ENCODE peak calls at places on chromosomes 12 and 14, in four cellular contexts. One of them, this sample, is unnamed.

GRCh38 chr12:101604132-101604531 is 9.4 kb downstream of the MYBPC1 start:
- DNase-seq in K562: no peak
- DNase-seq in HepG2: peak; percentile 94
- DNase-seq in GM12878: peak; percentile 7
- DNase-seq in this sample: no peak

GRCh38 chr14:72097173-72097783 is 165.0 kb downstream of the RGS6 start:
- DNase-seq in K562: no peak
- DNase-seq in HepG2: no peak
- DNase-seq in GM12878: no peak
- DNase-seq in this sample: no peak

GRCh38 chr14:22668863-22669262 is 24.7 kb upstream of the OR6J1 start:
- DNase-seq in K562: no peak
- DNase-seq in HepG2: no peak
- DNase-seq in GM12878: no peak
- DNase-seq in this sample: no peak

GRCh38 chr14:97978336-97978735 is 1181.2 kb downstream of the VRK1 start:
- DNase-seq in K562: peak; percentile 2
- DNase-seq in HepG2: no peak
- DNase-seq in GM12878: no peak
- DNase-seq in this sample: peak; percentile 39

GRCh38 chr12:114952573-114953196 is 268.7 kb upstream of the TBX3 start:
- DNase-seq in K562: no peak
- DNase-seq in HepG2: no peak
- DNase-seq in GM12878: no peak
- DNase-seq in this sample: no peak

GRCh38 chr14:50109342-50109741 is 7.0 kb downstream of the VCPKMT start:
- DNase-seq in K562: no peak
- DNase-seq in HepG2: peak; percentile 23
- DNase-seq in GM12878: no peak
- DNase-seq in this sample: no peak

GRCh38 chr14:78178971-78179370 is 8.8 kb downstream of the NRXN3 start:
- DNase-seq in K562: no peak
- DNase-seq in HepG2: no peak
- DNase-seq in GM12878: no peak
- DNase-seq in this sample: no peak

GRCh38 chr12:48999371-49000131 is at the start of gene DDN:
- DNase-seq in K562: peak; percentile 70
- DNase-seq in HepG2: no peak
- DNase-seq in GM12878: no peak
- DNase-seq in this sample: no peak

GRCh38 chr12:54259194-54260011 is 20.5 kb downstream of the CBX5 start:
- DNase-seq in K562: peak; percentile 92
- DNase-seq in HepG2: no peak
- DNase-seq in GM12878: peak; percentile 42
- DNase-seq in this sample: peak; percentile 95

GRCh38 chr12:47752552-47752951 is 6.1 kb downstream of the RAPGEF3 start:
- DNase-seq in K562: no peak
- DNase-seq in HepG2: no peak
- DNase-seq in GM12878: no peak
- DNase-seq in this sample: no peak

GRCh38 chr12:26744697-26745440 is 88.1 kb downstream of the ITPR2 start:
- DNase-seq in K562: no peak
- DNase-seq in HepG2: peak; percentile 100
- DNase-seq in GM12878: no peak
- DNase-seq in this sample: no peak
- TF ChIP-seq POLR2AphosphoS2 in K562: no peak
- TF ChIP-seq POLR2AphosphoS2 in HepG2: no peak
- TF ChIP-seq POLR2AphosphoS2 in GM12878: no peak
- TF ChIP-seq POLR2AphosphoS2 in this sample: no peak

DNA sequence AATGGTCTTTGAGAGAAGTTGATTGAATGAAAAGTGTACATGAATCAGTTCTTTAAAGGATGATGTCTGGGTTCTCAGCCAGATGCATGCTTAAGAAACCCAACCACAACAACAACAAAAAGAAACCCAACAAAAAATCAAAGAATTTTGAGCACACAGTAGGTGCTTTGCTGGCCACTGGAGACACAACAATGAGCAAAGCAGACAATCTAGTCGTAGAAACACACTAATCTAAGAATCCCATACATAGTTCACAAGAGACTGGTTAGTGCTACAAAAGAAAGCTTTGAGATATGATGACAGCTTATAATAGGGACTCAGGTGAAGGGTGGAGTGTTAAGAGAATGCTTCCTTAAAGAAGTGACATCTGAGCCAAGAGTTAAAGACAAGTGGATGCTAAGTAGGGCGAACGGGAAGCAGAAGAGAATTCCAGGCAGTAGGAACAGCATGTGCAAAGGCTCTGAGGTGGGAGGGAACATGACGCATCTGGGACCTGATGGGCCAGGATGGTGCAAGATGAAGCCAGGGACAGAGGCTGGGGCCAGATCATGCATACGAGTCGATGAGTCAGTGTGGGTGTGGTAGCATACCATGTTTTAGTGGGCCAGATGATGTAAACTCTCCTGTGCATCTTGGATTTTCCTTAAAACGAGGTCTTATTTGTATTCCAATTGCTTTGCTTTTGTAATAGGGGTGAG is 4.6 kb upstream of the HIP1R start:
- DNase-seq in K562: peak; percentile 57
- DNase-seq in HepG2: no peak
- DNase-seq in GM12878: no peak
- DNase-seq in this sample: peak; percentile 90
- TF ChIP-seq POLR2AphosphoS2 in K562: no peak
- TF ChIP-seq POLR2AphosphoS2 in HepG2: no peak
- TF ChIP-seq POLR2AphosphoS2 in GM12878: no peak
- TF ChIP-seq POLR2AphosphoS2 in this sample: no peak

GRCh38 chr12:120157678-120158077 is 36.8 kb downstream of the GCN1 start:
- DNase-seq in K562: no peak
- DNase-seq in HepG2: no peak
- DNase-seq in GM12878: no peak
- DNase-seq in this sample: no peak

GRCh38 chr12:120156315-120157259 is 37.9 kb downstream of the GCN1 start:
- DNase-seq in K562: no peak
- DNase-seq in HepG2: no peak
- DNase-seq in GM12878: no peak
- DNase-seq in this sample: no peak

GRCh38 chr12:120159509-120160237 is 34.8 kb downstream of the GCN1 start:
- DNase-seq in K562: no peak
- DNase-seq in HepG2: no peak
- DNase-seq in GM12878: no peak
- DNase-seq in this sample: no peak

GRCh38 chr12:120155072-120155471 is 38.5 kb upstream of the RAB35 start:
- DNase-seq in K562: no peak
- DNase-seq in HepG2: no peak
- DNase-seq in GM12878: no peak
- DNase-seq in this sample: no peak

DNA sequence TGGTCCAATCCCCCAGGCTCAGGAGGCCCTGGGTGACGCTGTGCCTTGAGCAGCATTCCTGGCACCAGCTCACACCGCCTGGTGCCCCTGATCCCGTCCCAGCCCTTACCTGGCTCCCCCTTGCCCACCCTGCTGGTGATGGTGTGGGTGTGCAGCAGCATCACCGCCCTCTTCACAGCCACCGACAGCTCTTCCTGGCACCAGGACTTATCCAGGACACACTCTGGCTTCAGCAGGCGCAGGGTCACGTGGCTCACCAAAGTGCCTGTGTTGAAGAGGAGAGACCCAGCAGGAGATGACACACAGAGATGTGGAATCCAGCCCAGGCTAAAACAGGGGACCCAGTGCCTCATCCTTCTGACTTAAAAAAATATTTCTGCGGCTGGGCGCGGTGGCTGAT is 36.2 kb downstream of the GCN1 start:
- DNase-seq in K562: no peak
- DNase-seq in HepG2: no peak
- DNase-seq in GM12878: no peak
- DNase-seq in this sample: no peak
- TF ChIP-seq POLR2AphosphoS2 in K562: no peak
- TF ChIP-seq POLR2AphosphoS2 in HepG2: no peak
- TF ChIP-seq POLR2AphosphoS2 in GM12878: no peak
- TF ChIP-seq POLR2AphosphoS2 in this sample: no peak

GRCh38 chr14:106657460-106657859 is 1131.1 kb downstream of the TMEM121 start:
- DNase-seq in K562: no peak
- DNase-seq in HepG2: no peak
- DNase-seq in GM12878: no peak
- DNase-seq in this sample: no peak
- TF ChIP-seq POLR2AphosphoS2 in K562: no peak
- TF ChIP-seq POLR2AphosphoS2 in HepG2: no peak
- TF ChIP-seq POLR2AphosphoS2 in GM12878: no peak
- TF ChIP-seq POLR2AphosphoS2 in this sample: no peak

GRCh38 chr12:131066207-131066885 is 112.6 kb downstream of the ADGRD1 start:
- DNase-seq in K562: no peak
- DNase-seq in HepG2: no peak
- DNase-seq in GM12878: no peak
- DNase-seq in this sample: no peak
- TF ChIP-seq POLR2AphosphoS2 in K562: no peak
- TF ChIP-seq POLR2AphosphoS2 in HepG2: no peak
- TF ChIP-seq POLR2AphosphoS2 in GM12878: no peak
- TF ChIP-seq POLR2AphosphoS2 in this sample: no peak